ENCODE peak calls at places on chromosome 17, in four cellular contexts. M is AG04450, W is PC-9, Y is lung. F is an unnamed sample.

GRCh38 chr17:2904135-2904534 is 107.9 kb downstream of the RAP1GAP2 start:
- DNase-seq in M (no peak), Y (no peak), W (no peak), F (no peak)

GRCh38 chr17:58329808-58330543 is 1.4 kb upstream of the TSPOAP1 start:
- DNase-seq in M (no peak), W (no peak), Y (no peak), F (no peak)

GRCh38 chr17:59558953-59559352 is 6.5 kb upstream of the DHX40 start:
- DNase-seq in W (no peak), M (no peak), Y (no peak), F (no peak)

GRCh38 chr17:3944485-3945388 is 19.5 kb downstream of the ATP2A3 start:
- DNase-seq in Y (no peak), M (no peak), W (no peak), F (no peak)

GRCh38 chr17:20208717-20209116 is 199.6 kb downstream of the SPECC1 start:
- DNase-seq in W (no peak), Y (no peak), M (no peak), F (no peak)

GRCh38 chr17:1959871-1960569 is 65.1 kb downstream of the RTN4RL1 start:
- DNase-seq in M (peak; percentile 48), W (no peak), Y (no peak), F (no peak)

GRCh38 chr17:63498621-63499195 is 21.8 kb downstream of the ACE start:
- DNase-seq in W (no peak), M (peak; percentile 87), Y (no peak), F (no peak)

GRCh38 chr17:60513014-60513413 is 13.0 kb downstream of the APPBP2 start:
- DNase-seq in M (no peak), Y (no peak), W (no peak), F (no peak)

GRCh38 chr17:71547904-71548303 is 572.9 kb upstream of the SOX9 start:
- DNase-seq in W (no peak), M (no peak), Y (no peak), F (no peak)

GRCh38 chr17:77322534-77323412 is 182.0 kb downstream of the SEC14L1 start:
- DNase-seq in W (peak; percentile 90), Y (peak; percentile 75), M (peak; percentile 95), F (no peak)

GRCh38 chr17:67637901-67638641 is 79.7 kb upstream of the NOL11 start:
- DNase-seq in M (no peak), Y (peak; percentile 79), W (peak; percentile 98), F (no peak)

DNA sequence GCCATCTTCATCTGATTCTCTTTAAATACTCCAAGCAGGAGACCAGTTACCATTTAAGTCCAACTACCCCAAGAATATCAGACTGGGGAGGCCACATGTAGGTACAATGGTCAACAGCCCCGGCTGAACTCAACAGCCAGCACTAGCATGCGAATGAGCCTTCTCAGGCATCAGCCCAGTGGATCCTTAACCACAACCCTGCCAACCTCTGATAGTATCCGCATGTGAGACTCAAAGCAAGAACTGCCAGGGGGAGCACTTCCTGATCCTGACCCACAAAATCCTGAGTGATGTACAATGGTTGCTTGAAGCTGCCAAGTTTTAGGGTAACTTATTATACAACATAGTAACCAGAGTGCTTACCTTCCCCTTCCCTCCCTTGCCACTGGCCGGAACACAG is 4.0 kb downstream of the PYY start:
- DNase-seq in W (no peak), M (no peak), Y (no peak), F (no peak)
- H3K27me3 ChIP-seq in W (peaks cover 19% of the 10 kb centered on the region), M (peaks cover 51% of the 10 kb centered on the region), Y (no peaks in the 10 kb centered on the region), F (peaks cover 1% of the 10 kb centered on the region)

GRCh38 chr17:81889602-81890001 is 1.8 kb downstream of the ALYREF start:
- DNase-seq in M (no peak), Y (no peak), W (no peak), F (no peak)
- H3K4me3 ChIP-seq in M (no peak overlapping the region), Y (no peak overlapping the region), W (peak overlapping the region; percentile 66), F (no peak overlapping the region)

DNA sequence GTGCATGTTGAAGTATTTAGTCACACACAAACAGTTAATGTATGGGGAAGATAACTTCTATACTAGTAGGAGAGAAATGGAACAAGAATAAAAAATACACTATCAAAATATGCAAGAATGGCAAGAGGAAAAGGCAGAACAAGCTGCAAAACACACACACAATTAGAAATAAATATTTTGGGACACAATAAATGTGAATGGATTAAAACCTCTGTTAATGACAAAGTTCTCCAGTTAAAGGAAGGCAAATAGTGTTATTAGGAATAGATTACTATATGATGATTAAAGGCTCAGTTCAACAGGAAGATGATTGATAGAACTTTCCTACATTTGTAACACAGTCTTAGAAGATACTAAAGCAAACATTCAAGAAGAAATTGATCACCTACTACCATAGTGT is 106.3 kb upstream of the ZNF750 start:
- DNase-seq in W (no peak), Y (no peak), M (no peak), F (no peak)
- H3K9me3 ChIP-seq in W (peaks cover 6% of the 10 kb centered on the region), Y (peaks cover 6% of the 10 kb centered on the region), M (peaks cover 61% of the 10 kb centered on the region), F (peaks cover 20% of the 10 kb centered on the region)

GRCh38 chr17:49227436-49228261 is 2.9 kb downstream of the PHOSPHO1 start:
- DNase-seq in W (peak; percentile 56), Y (peak; percentile 75), M (peak; percentile 26), F (no peak)
- H3K27me3 ChIP-seq in W (peaks cover 29% of the 10 kb centered on the region), Y (no peaks in the 10 kb centered on the region), M (peaks cover 56% of the 10 kb centered on the region), F (peaks cover 25% of the 10 kb centered on the region)

GRCh38 chr17:31570231-31570630 is 178.8 kb downstream of the RAB11FIP4 start:
- DNase-seq in Y (no peak), M (no peak), W (no peak), F (no peak)

GRCh38 chr17:31565652-31566051 is 174.2 kb downstream of the RAB11FIP4 start:
- DNase-seq in Y (no peak), W (no peak), M (no peak), F (no peak)

GRCh38 chr17:31566247-31566991 is 174.9 kb downstream of the RAB11FIP4 start:
- DNase-seq in Y (no peak), W (no peak), M (no peak), F (no peak)

GRCh38 chr17:31566992-31567373 is 175.5 kb downstream of the RAB11FIP4 start:
- DNase-seq in Y (no peak), W (no peak), M (no peak), F (no peak)

GRCh38 chr17:31568140-31568938 is 176.9 kb downstream of the RAB11FIP4 start:
- DNase-seq in M (no peak), Y (peak; percentile 49), W (no peak), F (no peak)
- H3K4me3 ChIP-seq in M (no peak overlapping the region), Y (no peak overlapping the region), W (no peak overlapping the region), F (no peak overlapping the region)